ENCODE peak calls at places on chromosomes 1 and 21, in seven cellular contexts. One of them, this sample, is unnamed.

GRCh38 chr1:21468597-21468996 is 28.7 kb downstream of the NBPF3 start:
- DNase-seq in IMR-90: peak; percentile 37
- DNase-seq in ovary: no peak
- DNase-seq in CD8-positive, alpha-beta T cell: no peak
- DNase-seq in astrocyte of the spinal cord: no peak
- DNase-seq in heart right ventricle: no peak
- DNase-seq in NB4: peak; percentile 24
- DNase-seq in this sample: no peak

GRCh38 chr21:33030633-33031032 is 4.9 kb downstream of the OLIG2 start:
- DNase-seq in astrocyte of the spinal cord: no peak
- DNase-seq in NB4: peak; percentile 51
- DNase-seq in heart right ventricle: no peak
- DNase-seq in ovary: no peak
- DNase-seq in CD8-positive, alpha-beta T cell: no peak
- DNase-seq in IMR-90: no peak
- DNase-seq in this sample: no peak

GRCh38 chr1:47280142-47280541 is 33.8 kb downstream of the STIL start:
- DNase-seq in ovary: no peak
- DNase-seq in NB4: no peak
- DNase-seq in IMR-90: peak; percentile 53
- DNase-seq in heart right ventricle: no peak
- DNase-seq in CD8-positive, alpha-beta T cell: no peak
- DNase-seq in astrocyte of the spinal cord: no peak
- DNase-seq in this sample: no peak

GRCh38 chr1:230772457-230773395 is 25.5 kb downstream of the CAPN9 start:
- DNase-seq in IMR-90: peak; percentile 59
- DNase-seq in ovary: peak; percentile 44
- DNase-seq in astrocyte of the spinal cord: peak; percentile 26
- DNase-seq in NB4: peak; percentile 10
- DNase-seq in heart right ventricle: peak; percentile 76
- DNase-seq in CD8-positive, alpha-beta T cell: no peak
- DNase-seq in this sample: no peak

GRCh38 chr1:38141483-38141882 is 94.9 kb upstream of the POU3F1 start:
- DNase-seq in ovary: no peak
- DNase-seq in NB4: no peak
- DNase-seq in CD8-positive, alpha-beta T cell: no peak
- DNase-seq in astrocyte of the spinal cord: no peak
- DNase-seq in heart right ventricle: no peak
- DNase-seq in IMR-90: no peak
- DNase-seq in this sample: no peak

GRCh38 chr1:204319462-204319861 is 40.3 kb downstream of the PLEKHA6 start:
- DNase-seq in astrocyte of the spinal cord: peak; percentile 53
- DNase-seq in NB4: no peak
- DNase-seq in heart right ventricle: no peak
- DNase-seq in ovary: no peak
- DNase-seq in CD8-positive, alpha-beta T cell: no peak
- DNase-seq in IMR-90: peak; percentile 97
- DNase-seq in this sample: no peak

GRCh38 chr1:228006034-228006792 is 585 bp upstream of the WNT3A start:
- DNase-seq in heart right ventricle: no peak
- DNase-seq in ovary: peak; percentile 5
- DNase-seq in IMR-90: no peak
- DNase-seq in CD8-positive, alpha-beta T cell: no peak
- DNase-seq in NB4: no peak
- DNase-seq in astrocyte of the spinal cord: no peak
- DNase-seq in this sample: no peak

GRCh38 chr1:9294440-9294773 is 1.7 kb downstream of the SPSB1 start:
- DNase-seq in ovary: no peak
- DNase-seq in heart right ventricle: peak; percentile 26
- DNase-seq in astrocyte of the spinal cord: peak; percentile 88
- DNase-seq in IMR-90: peak; percentile 96
- DNase-seq in NB4: peak; percentile 47
- DNase-seq in CD8-positive, alpha-beta T cell: no peak
- DNase-seq in this sample: no peak

GRCh38 chr1:54884768-54885167 is 2.2 kb downstream of the DHCR24 start:
- DNase-seq in CD8-positive, alpha-beta T cell: no peak
- DNase-seq in IMR-90: no peak
- DNase-seq in NB4: no peak
- DNase-seq in ovary: no peak
- DNase-seq in astrocyte of the spinal cord: no peak
- DNase-seq in heart right ventricle: no peak
- DNase-seq in this sample: no peak

GRCh38 chr1:229296541-229296941 is 25.6 kb downstream of the RAB4A start:
- DNase-seq in IMR-90: peak; percentile 87
- DNase-seq in astrocyte of the spinal cord: peak; percentile 41
- DNase-seq in NB4: no peak
- DNase-seq in CD8-positive, alpha-beta T cell: no peak
- DNase-seq in heart right ventricle: peak; percentile 38
- DNase-seq in ovary: no peak
- DNase-seq in this sample: no peak

GRCh38 chr1:150066838-150067183 is 765 bp upstream of the VPS45 start:
- DNase-seq in IMR-90: no peak
- DNase-seq in NB4: peak; percentile 71
- DNase-seq in CD8-positive, alpha-beta T cell: no peak
- DNase-seq in heart right ventricle: peak; percentile 55
- DNase-seq in ovary: peak; percentile 75
- DNase-seq in astrocyte of the spinal cord: no peak
- DNase-seq in this sample: no peak

GRCh38 chr1:3629561-3630160 is 4.8 kb downstream of the TPRG1L start:
- DNase-seq in IMR-90: no peak
- DNase-seq in ovary: no peak
- DNase-seq in heart right ventricle: no peak
- DNase-seq in NB4: no peak
- DNase-seq in astrocyte of the spinal cord: no peak
- DNase-seq in CD8-positive, alpha-beta T cell: no peak
- DNase-seq in this sample: no peak

GRCh38 chr1:3631865-3632264 is 7.0 kb downstream of the TPRG1L start:
- DNase-seq in NB4: no peak
- DNase-seq in astrocyte of the spinal cord: no peak
- DNase-seq in ovary: no peak
- DNase-seq in heart right ventricle: no peak
- DNase-seq in IMR-90: no peak
- DNase-seq in CD8-positive, alpha-beta T cell: no peak
- DNase-seq in this sample: no peak

GRCh38 chr1:3630914-3631313 is 6.1 kb downstream of the TPRG1L start:
- DNase-seq in CD8-positive, alpha-beta T cell: no peak
- DNase-seq in NB4: no peak
- DNase-seq in ovary: no peak
- DNase-seq in astrocyte of the spinal cord: no peak
- DNase-seq in IMR-90: no peak
- DNase-seq in heart right ventricle: no peak
- DNase-seq in this sample: no peak

GRCh38 chr1:3631330-3631729 is 6.5 kb downstream of the TPRG1L start:
- DNase-seq in ovary: no peak
- DNase-seq in astrocyte of the spinal cord: no peak
- DNase-seq in heart right ventricle: no peak
- DNase-seq in NB4: no peak
- DNase-seq in IMR-90: no peak
- DNase-seq in CD8-positive, alpha-beta T cell: no peak
- DNase-seq in this sample: no peak

GRCh38 chr1:3630161-3630611 is 5.4 kb downstream of the TPRG1L start:
- DNase-seq in IMR-90: no peak
- DNase-seq in CD8-positive, alpha-beta T cell: no peak
- DNase-seq in ovary: no peak
- DNase-seq in astrocyte of the spinal cord: no peak
- DNase-seq in NB4: no peak
- DNase-seq in heart right ventricle: no peak
- DNase-seq in this sample: no peak
- TF ChIP-seq CTCF in IMR-90: no peak
- TF ChIP-seq CTCF in CD8-positive, alpha-beta T cell: no peak
- TF ChIP-seq CTCF in ovary: no peak
- TF ChIP-seq CTCF in astrocyte of the spinal cord: no peak
- TF ChIP-seq CTCF in NB4: no peak
- TF ChIP-seq CTCF in heart right ventricle: no peak
- TF ChIP-seq CTCF in this sample: no peak

DNA sequence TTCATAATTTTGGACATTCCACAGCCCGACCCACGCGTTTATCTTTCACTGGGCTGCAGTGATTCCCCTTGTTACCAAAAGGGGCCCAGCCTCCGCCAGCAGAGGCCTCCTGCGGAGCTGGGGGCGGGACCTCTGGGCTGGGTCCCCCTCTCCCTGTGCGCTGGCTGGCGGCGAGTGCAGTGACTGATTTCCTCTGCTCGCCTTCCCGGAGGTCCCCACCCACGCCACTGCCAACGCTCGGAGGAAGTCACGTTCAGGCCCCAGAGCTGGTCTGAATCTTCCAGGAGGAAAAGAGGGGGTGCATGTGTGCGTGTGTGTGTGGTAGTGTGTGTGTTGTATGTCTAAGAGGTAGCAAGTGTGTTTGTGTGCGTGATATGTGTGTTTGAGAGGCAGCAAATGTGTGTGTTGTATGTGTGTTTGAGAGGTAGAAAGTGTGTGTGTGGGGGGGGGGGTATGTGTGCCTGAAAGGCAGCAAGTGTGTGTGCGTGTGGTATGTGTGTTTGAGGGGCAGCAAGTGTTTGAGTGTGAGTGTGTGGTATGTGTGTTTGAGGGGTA is 35.0 kb upstream of the JAK1 start:
- DNase-seq in astrocyte of the spinal cord: peak; percentile 38
- DNase-seq in NB4: peak; percentile 3
- DNase-seq in ovary: peak; percentile 53
- DNase-seq in CD8-positive, alpha-beta T cell: peak; percentile 44
- DNase-seq in heart right ventricle: peak; percentile 89
- DNase-seq in IMR-90: peak; percentile 68
- DNase-seq in this sample: no peak
- H3K4me3 ChIP-seq in astrocyte of the spinal cord: no peak overlapping the region
- H3K4me3 ChIP-seq in NB4: no peak overlapping the region
- H3K4me3 ChIP-seq in ovary: no peak overlapping the region
- H3K4me3 ChIP-seq in CD8-positive, alpha-beta T cell: peak overlapping the region; percentile 66
- H3K4me3 ChIP-seq in heart right ventricle: peak overlapping the region; percentile 2
- H3K4me3 ChIP-seq in IMR-90: peak overlapping the region; percentile 34
- H3K4me3 ChIP-seq in this sample: no peak overlapping the region

GRCh38 chr1:156599811-156600210 is 1.5 kb downstream of the GPATCH4 start:
- DNase-seq in NB4: peak; percentile 88
- DNase-seq in IMR-90: no peak
- DNase-seq in heart right ventricle: no peak
- DNase-seq in ovary: no peak
- DNase-seq in CD8-positive, alpha-beta T cell: no peak
- DNase-seq in astrocyte of the spinal cord: no peak
- DNase-seq in this sample: no peak
- TF ChIP-seq CTCF in NB4: peak; percentile 32
- TF ChIP-seq CTCF in IMR-90: peak; percentile 14
- TF ChIP-seq CTCF in heart right ventricle: no peak
- TF ChIP-seq CTCF in ovary: no peak
- TF ChIP-seq CTCF in CD8-positive, alpha-beta T cell: no peak
- TF ChIP-seq CTCF in astrocyte of the spinal cord: no peak
- TF ChIP-seq CTCF in this sample: peak; percentile 41

DNA sequence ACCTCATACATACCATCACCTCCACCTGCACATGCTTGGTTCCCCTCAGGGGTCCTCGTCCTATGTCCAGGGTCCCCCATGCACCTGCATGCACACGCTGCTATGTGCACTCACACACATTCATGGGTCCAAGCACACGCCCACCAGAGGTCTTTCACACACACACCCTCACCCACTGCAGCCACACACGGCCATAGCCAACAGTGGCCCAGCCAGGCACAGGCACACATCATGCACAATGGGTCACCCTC is 1.2 kb downstream of the SDC3 start:
- DNase-seq in NB4: no peak
- DNase-seq in CD8-positive, alpha-beta T cell: no peak
- DNase-seq in astrocyte of the spinal cord: no peak
- DNase-seq in IMR-90: no peak
- DNase-seq in heart right ventricle: no peak
- DNase-seq in ovary: no peak
- DNase-seq in this sample: no peak
- H3K4me3 ChIP-seq in NB4: no peak overlapping the region
- H3K4me3 ChIP-seq in CD8-positive, alpha-beta T cell: no peak overlapping the region
- H3K4me3 ChIP-seq in astrocyte of the spinal cord: peak overlapping the region; percentile 69
- H3K4me3 ChIP-seq in IMR-90: peak overlapping the region; percentile 85
- H3K4me3 ChIP-seq in heart right ventricle: peak overlapping the region; percentile 71
- H3K4me3 ChIP-seq in ovary: no peak overlapping the region
- H3K4me3 ChIP-seq in this sample: no peak overlapping the region

GRCh38 chr1:51088474-51088873 is 13.6 kb upstream of the C1orf185 start:
- DNase-seq in NB4: peak; percentile 7
- DNase-seq in CD8-positive, alpha-beta T cell: no peak
- DNase-seq in heart right ventricle: no peak
- DNase-seq in IMR-90: no peak
- DNase-seq in ovary: no peak
- DNase-seq in astrocyte of the spinal cord: no peak
- DNase-seq in this sample: no peak

GRCh38 chr1:51086496-51087271 is 15.3 kb upstream of the C1orf185 start:
- DNase-seq in astrocyte of the spinal cord: no peak
- DNase-seq in ovary: no peak
- DNase-seq in heart right ventricle: no peak
- DNase-seq in NB4: no peak
- DNase-seq in CD8-positive, alpha-beta T cell: no peak
- DNase-seq in IMR-90: no peak
- DNase-seq in this sample: no peak
- TF ChIP-seq CTCF in astrocyte of the spinal cord: no peak
- TF ChIP-seq CTCF in ovary: no peak
- TF ChIP-seq CTCF in heart right ventricle: no peak
- TF ChIP-seq CTCF in NB4: no peak
- TF ChIP-seq CTCF in CD8-positive, alpha-beta T cell: no peak
- TF ChIP-seq CTCF in IMR-90: no peak
- TF ChIP-seq CTCF in this sample: no peak

This sample was measured in GM12864.